ENCODE peak calls at places on chromosomes 4 and X, in nine cellular contexts. L is IMR-90; A is A549; B is MCF 10A; R is fibroblast of lung; G is CD8-positive, alpha-beta T cell; V is gastrocnemius medialis; J is mucosa of descending colon; F is Peyer's patch. D is an unnamed sample.

GRCh38 chr4:122279670-122280069 is 99.1 kb upstream of the ADAD1 start:
- DNase-seq in V (no peak), R (no peak), G (no peak), J (no peak), B (no peak), L (no peak), F (no peak), A (no peak), D (no peak)

GRCh38 chr4:141713771-141714445 is 77.5 kb downstream of the IL15 start:
- DNase-seq in L (peak), J (no peak), R (peak), F (no peak), G (no peak), V (no peak), B (peak), A (peak), D (no peak)

GRCh38 chr4:48635310-48635709 is 144.8 kb downstream of the FRYL start:
- DNase-seq in V (no peak), G (no peak), B (peak), A (no peak), J (no peak), F (no peak), L (peak), R (peak), D (no peak)

GRCh38 chr4:7360802-7361201 is 73.9 kb downstream of the PSAPL1 start:
- DNase-seq in A (no peak), V (no peak), B (no peak), G (no peak), L (no peak), J (no peak), R (no peak), F (no peak), D (no peak)

GRCh38 chr4:184262901-184263300 is 45.2 kb upstream of the ENPP6 start:
- DNase-seq in L (peak), V (no peak), F (no peak), A (no peak), G (no peak), B (no peak), J (no peak), R (peak), D (no peak)

GRCh38 chr4:6360385-6360784 is 90.7 kb downstream of the WFS1 start:
- DNase-seq in B (no peak), V (no peak), F (no peak), L (no peak), G (no peak), A (no peak), J (peak), R (peak), D (no peak)

GRCh38 chr4:23999714-24000113 is 109.9 kb upstream of the PPARGC1A start:
- DNase-seq in A (no peak), J (no peak), V (no peak), R (peak), B (no peak), G (no peak), F (no peak), L (peak), D (no peak)

GRCh38 chr4:182901337-182901736 is 15.8 kb downstream of the DCTD start:
- DNase-seq in J (no peak), B (no peak), F (no peak), V (no peak), A (no peak), L (no peak), G (no peak), R (no peak), D (no peak)

GRCh38 chrX:119407681-119408080 is 8.5 kb downstream of the SLC25A43 start:
- DNase-seq in L (peak), F (no peak), V (no peak), B (no peak), J (no peak), G (no peak), A (no peak), R (peak), D (no peak)

GRCh38 chrX:8971116-8971515 is 62.8 kb downstream of the FAM9B start:
- DNase-seq in F (no peak), V (no peak), G (no peak), B (peak), L (peak), J (no peak), R (peak), A (peak), D (no peak)

GRCh38 chr4:141131738-141132688 is 1.3 kb downstream of the RNF150 start:
- DNase-seq in F (no peak), R (peak), L (peak), V (peak), G (no peak), A (no peak), B (no peak), J (peak), D (peak)

GRCh38 chr4:126839066-126839465 is 793.7 kb upstream of the INTU start:
- DNase-seq in V (no peak), A (no peak), L (peak), J (no peak), B (peak), F (no peak), R (peak), G (no peak), D (no peak)

GRCh38 chr4:72860766-72861165 is 208.8 kb downstream of the COX18 start:
- DNase-seq in J (no peak), F (no peak), R (peak), B (no peak), A (no peak), L (no peak), G (no peak), V (no peak), D (no peak)

GRCh38 chrX:47809065-47809788 is 27.5 kb upstream of the ZNF81 start:
- DNase-seq in R (no peak), F (no peak), J (no peak), L (no peak), B (no peak), V (no peak), A (no peak), G (no peak), D (no peak)

GRCh38 chr4:134126955-134127354 is 74.6 kb downstream of the PABPC4L start:
- DNase-seq in L (no peak), R (no peak), F (no peak), G (no peak), A (no peak), J (no peak), V (no peak), B (no peak), D (no peak)

GRCh38 chr4:137677851-137678250 is 145.6 kb upstream of the PCDH18 start:
- DNase-seq in R (peak), B (peak), V (no peak), F (no peak), G (no peak), A (no peak), L (peak), J (no peak), D (no peak)

GRCh38 chr4:88522702-88523324 is 763 bp downstream of the PYURF start:
- DNase-seq in J (peak), F (peak), A (peak), G (no peak), R (peak), B (peak), V (peak), L (peak), D (no peak)

GRCh38 chr4:75561789-75562188 is 5.9 kb downstream of the ODAPH start:
- DNase-seq in G (no peak), B (no peak), V (no peak), L (peak), F (no peak), R (peak), J (no peak), A (no peak), D (no peak)

GRCh38 chrX:23754664-23755063 is 11.6 kb upstream of the ACOT9 start:
- DNase-seq in J (no peak), V (no peak), R (no peak), L (no peak), F (no peak), A (no peak), B (no peak), G (no peak), D (no peak)
- TF ChIP-seq CTCF in J (no peak), V (no peak), R (no peak), L (no peak), F (no peak), A (no peak), B (no peak), G (no peak), D (no peak)

GRCh38 chrX:108134724-108135123 is 43.1 kb downstream of the ATG4A start:
- DNase-seq in F (no peak), B (no peak), J (no peak), L (no peak), G (no peak), A (no peak), R (no peak), V (no peak), D (no peak)
- TF ChIP-seq CTCF in F (no peak), B (no peak), J (no peak), L (no peak), G (no peak), A (no peak), R (no peak), V (no peak), D (no peak)

GRCh38 chr4:39466747-39467146 is 7.9 kb downstream of the LIAS start:
- DNase-seq in L (peak), R (peak), G (no peak), B (no peak), V (no peak), A (no peak), F (no peak), J (no peak), D (no peak)

GRCh38 chr4:39467470-39467869 is 8.6 kb downstream of the LIAS start:
- DNase-seq in B (no peak), L (no peak), G (no peak), J (no peak), V (no peak), R (no peak), F (no peak), A (no peak), D (no peak)

GRCh38 chr4:39470402-39470801 is 11.5 kb downstream of the LIAS start:
- DNase-seq in J (no peak), L (no peak), V (no peak), B (no peak), R (no peak), F (no peak), G (no peak), A (no peak), D (no peak)

GRCh38 chr4:39469429-39470077 is 10.7 kb downstream of the LIAS start:
- DNase-seq in G (no peak), J (no peak), A (peak), B (peak), R (peak), L (peak), V (no peak), F (no peak), D (peak)

GRCh38 chr4:39464886-39465501 is 6.1 kb downstream of the LIAS start:
- DNase-seq in V (no peak), R (peak), J (no peak), B (peak), A (peak), F (no peak), L (peak), G (no peak), D (no peak)
- TF ChIP-seq CTCF in V (no peak), R (peak), J (no peak), B (no peak), A (peak), F (no peak), L (peak), G (no peak), D (no peak)

DNA sequence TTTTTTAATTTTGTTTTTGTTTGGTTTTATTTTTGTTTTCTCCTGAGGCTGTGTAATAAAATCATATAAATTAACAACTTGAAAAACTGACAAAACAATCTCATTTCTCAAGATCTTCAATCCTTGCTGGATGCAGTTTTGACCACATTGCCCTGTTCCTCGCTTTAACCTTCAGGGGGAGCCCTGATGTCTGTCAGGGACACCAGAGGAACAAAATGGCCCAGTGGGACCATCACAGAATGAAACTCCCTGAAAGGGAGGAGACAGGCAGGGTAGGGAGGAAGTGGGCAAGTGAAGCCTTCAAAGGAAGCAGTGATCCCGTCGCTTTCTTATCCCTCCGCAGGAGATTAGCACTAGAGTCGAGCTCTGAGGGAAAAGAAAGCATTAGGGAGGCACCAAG is 274.9 kb upstream of the LDB2 start:
- DNase-seq in R (no peak), F (no peak), G (no peak), V (no peak), J (no peak), L (no peak), B (no peak), A (no peak), D (no peak)
- TF ChIP-seq CTCF in R (peak), F (no peak), G (no peak), V (no peak), J (no peak), L (no peak), B (no peak), A (no peak), D (peak)